ENCODE peak calls at places on chromosomes 6 and 20, in five cellular contexts. S, J, L, R and D are unnamed samples.

GRCh38 chr20:24998631-24999445 is 6.3 kb upstream of the APMAP start:
- DNase-seq in S (no peak), R (peak), J (no peak), L (no peak), D (no peak)

GRCh38 chr6:105991561-105992314 is 94.4 kb upstream of the PRDM1 start:
- DNase-seq in L (peak), J (no peak), R (peak), S (no peak), D (peak)

GRCh38 chr20:57513199-57513598 is 11.7 kb downstream of the CTCFL start:
- DNase-seq in S (no peak), R (no peak), L (no peak), J (no peak), D (no peak)

GRCh38 chr6:57198926-57199636 is 23.0 kb downstream of the RAB23 start:
- DNase-seq in S (no peak), R (peak), J (no peak), L (no peak), D (no peak)

GRCh38 chr20:61837200-61837599 is 228.5 kb downstream of the TAF4 start:
- DNase-seq in J (no peak), S (no peak), R (no peak), L (no peak), D (no peak)

GRCh38 chr6:14026831-14027539 is 90.6 kb upstream of the CD83 start:
- DNase-seq in J (no peak), S (no peak), R (no peak), L (no peak), D (no peak)

GRCh38 chr6:168713839-168714238 is 272.9 kb downstream of the SMOC2 start:
- DNase-seq in L (peak), R (peak), J (no peak), S (no peak), D (peak)

GRCh38 chr6:31113861-31114539 is 600 bp upstream of the PSORS1C1 start:
- DNase-seq in R (peak), S (peak), L (no peak), J (no peak), D (no peak)

GRCh38 chr6:115914098-115914497 is 146.6 kb downstream of the FRK start:
- DNase-seq in J (no peak), L (no peak), R (no peak), S (no peak), D (no peak)

GRCh38 chr20:33450867-33451266 is 7.3 kb upstream of the SNTA1 start:
- DNase-seq in L (no peak), J (no peak), S (no peak), R (no peak), D (peak)

GRCh38 chr6:28809947-28810654 is 113.7 kb downstream of the TRIM27 start:
- DNase-seq in L (peak), J (no peak), R (peak), S (no peak), D (no peak)

GRCh38 chr6:32194825-32195651 is 2.6 kb upstream of the GPSM3 start:
- DNase-seq in R (peak), L (peak), S (peak), J (no peak), D (no peak)

GRCh38 chr20:55782861-55783260 is 222.5 kb downstream of the CBLN4 start:
- DNase-seq in L (no peak), R (no peak), S (no peak), J (no peak), D (no peak)

GRCh38 chr6:130233332-130233731 is 10.6 kb upstream of the SAMD3 start:
- DNase-seq in R (no peak), S (no peak), L (no peak), J (no peak), D (no peak)

GRCh38 chr6:45566882-45567281 is 189.1 kb upstream of the SUPT3H start:
- DNase-seq in J (no peak), S (peak), R (peak), L (no peak), D (peak)

GRCh38 chr20:23061713-23062561 is 12.5 kb upstream of the THBD start:
- DNase-seq in L (peak), J (no peak), S (peak), R (peak), D (peak)

GRCh38 chr20:57547250-57547649 is 13.7 kb upstream of the PCK1 start:
- DNase-seq in L (no peak), S (no peak), J (no peak), R (no peak), D (peak)

GRCh38 chr20:52958206-52958605 is 14.0 kb upstream of the TSHZ2 start:
- DNase-seq in L (no peak), J (no peak), R (no peak), S (peak), D (no peak)

GRCh38 chr6:132648356-132648755 is 10.6 kb downstream of the TAAR1 start:
- DNase-seq in J (no peak), R (no peak), S (no peak), L (no peak), D (peak)

GRCh38 chr6:77034161-77034560 is 429.1 kb downstream of the HTR1B start:
- DNase-seq in S (peak), L (no peak), R (peak), J (peak), D (peak)

GRCh38 chr6:158286413-158286812 is 25.9 kb upstream of the TULP4 start:
- DNase-seq in R (no peak), J (no peak), S (no peak), L (no peak), D (no peak)

GRCh38 chr6:96450082-96450759 is 71.4 kb upstream of the UFL1 start:
- DNase-seq in S (no peak), J (no peak), R (no peak), L (no peak), D (peak)

GRCh38 chr6:105886812-105887513 is 199.2 kb upstream of the PRDM1 start:
- DNase-seq in R (no peak), L (no peak), S (no peak), J (no peak), D (no peak)

GRCh38 chr6:31328355-31328960 is 28.5 kb downstream of the HLA-B start:
- DNase-seq in J (no peak), L (no peak), R (no peak), S (no peak), D (no peak)

GRCh38 chr20:20497242-20497985 is 129.5 kb downstream of the INSM1 start:
- DNase-seq in J (no peak), S (no peak), R (no peak), L (no peak), D (no peak)

GRCh38 chr20:37856932-37857660 is 45.8 kb upstream of the VSTM2L start:
- DNase-seq in R (no peak), L (no peak), J (no peak), S (no peak), D (no peak)

GRCh38 chr6:136609878-136610706 is 59.9 kb upstream of the MAP7 start:
- DNase-seq in S (peak), R (peak), L (no peak), J (peak), D (peak)

GRCh38 chr6:32886674-32887383 is 32.8 kb downstream of the PSMB9 start:
- DNase-seq in J (no peak), L (no peak), R (no peak), S (peak), D (no peak)

GRCh38 chr6:41648070-41648585 is 9.9 kb downstream of the MDFI start:
- DNase-seq in S (no peak), R (no peak), L (no peak), J (no peak), D (no peak)